ENCODE peak calls at places on chromosomes 5 and 9, in eight cellular contexts. One of them, this sample, is unnamed.

GRCh38 chr9:78014776-78015175 is 16.8 kb downstream of the GNAQ start:
- DNase-seq in left ventricle myocardium inferior: no peak
- DNase-seq in right lobe of liver: no peak
- DNase-seq in GM12864: no peak
- DNase-seq in esophagus squamous epithelium: no peak
- DNase-seq in psoas muscle: no peak
- DNase-seq in transverse colon: no peak
- DNase-seq in tibial nerve: no peak
- DNase-seq in this sample: no peak

GRCh38 chr9:20292002-20292401 is 330.3 kb downstream of the MLLT3 start:
- DNase-seq in left ventricle myocardium inferior: no peak
- DNase-seq in right lobe of liver: no peak
- DNase-seq in GM12864: no peak
- DNase-seq in esophagus squamous epithelium: no peak
- DNase-seq in psoas muscle: no peak
- DNase-seq in transverse colon: no peak
- DNase-seq in tibial nerve: no peak
- DNase-seq in this sample: no peak

GRCh38 chr5:56557198-56557597 is 258.2 kb upstream of the MAP3K1 start:
- DNase-seq in left ventricle myocardium inferior: no peak
- DNase-seq in right lobe of liver: no peak
- DNase-seq in GM12864: no peak
- DNase-seq in esophagus squamous epithelium: no peak
- DNase-seq in psoas muscle: no peak
- DNase-seq in transverse colon: no peak
- DNase-seq in tibial nerve: no peak
- DNase-seq in this sample: no peak

GRCh38 chr5:17132444-17133083 is 84.9 kb upstream of the BASP1 start:
- DNase-seq in left ventricle myocardium inferior: no peak
- DNase-seq in right lobe of liver: no peak
- DNase-seq in GM12864: no peak
- DNase-seq in esophagus squamous epithelium: no peak
- DNase-seq in psoas muscle: no peak
- DNase-seq in transverse colon: no peak
- DNase-seq in tibial nerve: no peak
- DNase-seq in this sample: no peak

GRCh38 chr5:93385665-93386064 is 195.4 kb downstream of the NR2F1-AS1 start:
- DNase-seq in left ventricle myocardium inferior: no peak
- DNase-seq in right lobe of liver: no peak
- DNase-seq in GM12864: no peak
- DNase-seq in esophagus squamous epithelium: no peak
- DNase-seq in psoas muscle: no peak
- DNase-seq in transverse colon: no peak
- DNase-seq in tibial nerve: no peak
- DNase-seq in this sample: no peak

GRCh38 chr5:1748271-1748670 is 51.4 kb downstream of the MRPL36 start:
- DNase-seq in left ventricle myocardium inferior: no peak
- DNase-seq in right lobe of liver: peak
- DNase-seq in GM12864: no peak
- DNase-seq in esophagus squamous epithelium: no peak
- DNase-seq in psoas muscle: peak
- DNase-seq in transverse colon: no peak
- DNase-seq in tibial nerve: no peak
- DNase-seq in this sample: no peak

GRCh38 chr9:23825143-23825531 is 903 bp downstream of the ELAVL2 start:
- DNase-seq in left ventricle myocardium inferior: no peak
- DNase-seq in right lobe of liver: no peak
- DNase-seq in GM12864: no peak
- DNase-seq in esophagus squamous epithelium: no peak
- DNase-seq in psoas muscle: no peak
- DNase-seq in transverse colon: no peak
- DNase-seq in tibial nerve: no peak
- DNase-seq in this sample: no peak

GRCh38 chr5:96344678-96345612 is 88.1 kb downstream of the PCSK1 start:
- DNase-seq in left ventricle myocardium inferior: no peak
- DNase-seq in right lobe of liver: no peak
- DNase-seq in GM12864: peak
- DNase-seq in esophagus squamous epithelium: no peak
- DNase-seq in psoas muscle: no peak
- DNase-seq in transverse colon: peak
- DNase-seq in tibial nerve: peak
- DNase-seq in this sample: peak

GRCh38 chr5:52269853-52270252 is 517.9 kb upstream of the ITGA1 start:
- DNase-seq in left ventricle myocardium inferior: no peak
- DNase-seq in right lobe of liver: no peak
- DNase-seq in GM12864: no peak
- DNase-seq in esophagus squamous epithelium: no peak
- DNase-seq in psoas muscle: no peak
- DNase-seq in transverse colon: no peak
- DNase-seq in tibial nerve: no peak
- DNase-seq in this sample: no peak

GRCh38 chr9:127185931-127186781 is 63.7 kb upstream of the ANGPTL2 start:
- DNase-seq in left ventricle myocardium inferior: peak
- DNase-seq in right lobe of liver: no peak
- DNase-seq in GM12864: no peak
- DNase-seq in esophagus squamous epithelium: no peak
- DNase-seq in psoas muscle: peak
- DNase-seq in transverse colon: peak
- DNase-seq in tibial nerve: peak
- DNase-seq in this sample: no peak

GRCh38 chr9:16361939-16362338 is 508.5 kb downstream of the BNC2 start:
- DNase-seq in left ventricle myocardium inferior: no peak
- DNase-seq in right lobe of liver: no peak
- DNase-seq in GM12864: no peak
- DNase-seq in esophagus squamous epithelium: no peak
- DNase-seq in psoas muscle: no peak
- DNase-seq in transverse colon: no peak
- DNase-seq in tibial nerve: no peak
- DNase-seq in this sample: no peak

GRCh38 chr9:92561374-92562329 is 25.9 kb upstream of the ECM2 start:
- DNase-seq in left ventricle myocardium inferior: no peak
- DNase-seq in right lobe of liver: no peak
- DNase-seq in GM12864: no peak
- DNase-seq in esophagus squamous epithelium: no peak
- DNase-seq in psoas muscle: no peak
- DNase-seq in transverse colon: no peak
- DNase-seq in tibial nerve: no peak
- DNase-seq in this sample: no peak

GRCh38 chr9:127308559-127309429 is 44.2 kb downstream of the GARNL3 start:
- DNase-seq in left ventricle myocardium inferior: no peak
- DNase-seq in right lobe of liver: no peak
- DNase-seq in GM12864: no peak
- DNase-seq in esophagus squamous epithelium: no peak
- DNase-seq in psoas muscle: no peak
- DNase-seq in transverse colon: no peak
- DNase-seq in tibial nerve: no peak
- DNase-seq in this sample: no peak

GRCh38 chr9:110922145-110922544 is 116.1 kb downstream of the LPAR1 start:
- DNase-seq in left ventricle myocardium inferior: no peak
- DNase-seq in right lobe of liver: no peak
- DNase-seq in GM12864: no peak
- DNase-seq in esophagus squamous epithelium: no peak
- DNase-seq in psoas muscle: no peak
- DNase-seq in transverse colon: no peak
- DNase-seq in tibial nerve: no peak
- DNase-seq in this sample: no peak

GRCh38 chr5:134125195-134126015 is 10.9 kb downstream of the TCF7 start:
- DNase-seq in left ventricle myocardium inferior: peak
- DNase-seq in right lobe of liver: no peak
- DNase-seq in GM12864: no peak
- DNase-seq in esophagus squamous epithelium: no peak
- DNase-seq in psoas muscle: peak
- DNase-seq in transverse colon: no peak
- DNase-seq in tibial nerve: peak
- DNase-seq in this sample: peak

GRCh38 chr9:108850293-108850897 is 5.4 kb downstream of the ACTL7B start:
- DNase-seq in left ventricle myocardium inferior: no peak
- DNase-seq in right lobe of liver: no peak
- DNase-seq in GM12864: no peak
- DNase-seq in esophagus squamous epithelium: no peak
- DNase-seq in psoas muscle: no peak
- DNase-seq in transverse colon: no peak
- DNase-seq in tibial nerve: no peak
- DNase-seq in this sample: no peak

GRCh38 chr9:33162721-33163311 is 4.3 kb downstream of the B4GALT1 start:
- DNase-seq in left ventricle myocardium inferior: peak
- DNase-seq in right lobe of liver: no peak
- DNase-seq in GM12864: no peak
- DNase-seq in esophagus squamous epithelium: no peak
- DNase-seq in psoas muscle: peak
- DNase-seq in transverse colon: peak
- DNase-seq in tibial nerve: peak
- DNase-seq in this sample: no peak

GRCh38 chr9:73204910-73205309 is 53.2 kb downstream of the ANXA1 start:
- DNase-seq in left ventricle myocardium inferior: no peak
- DNase-seq in right lobe of liver: no peak
- DNase-seq in GM12864: no peak
- DNase-seq in esophagus squamous epithelium: no peak
- DNase-seq in psoas muscle: no peak
- DNase-seq in transverse colon: no peak
- DNase-seq in tibial nerve: no peak
- DNase-seq in this sample: no peak

DNA sequence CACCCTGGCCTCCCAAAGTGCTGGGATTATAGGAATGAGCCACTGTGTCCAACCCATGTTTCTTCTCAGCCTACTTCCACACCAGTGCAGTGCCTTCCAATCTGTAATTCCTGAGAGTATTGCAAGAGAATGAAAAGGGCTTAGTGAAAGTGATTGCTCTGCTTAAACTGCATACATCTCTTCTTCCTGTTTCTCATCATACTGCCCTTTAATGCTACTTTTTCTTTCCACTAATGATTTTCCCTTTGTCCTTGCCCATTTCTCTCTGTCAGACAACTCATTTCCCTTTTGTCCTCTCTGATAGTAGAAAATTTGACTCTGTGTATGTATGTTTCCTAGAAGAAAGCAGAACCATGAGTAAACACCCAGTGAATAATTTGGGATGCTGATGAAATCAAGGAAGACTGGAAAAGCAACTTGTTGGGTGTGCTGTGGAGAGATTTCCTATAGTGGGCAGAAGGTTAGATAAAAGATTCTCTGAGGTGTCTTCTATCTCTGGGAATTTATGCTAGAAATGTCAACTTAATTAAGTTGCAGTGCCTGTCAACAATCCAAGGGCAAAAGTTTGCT is 102.1 kb upstream of the CHD1 start:
- DNase-seq in left ventricle myocardium inferior: no peak
- DNase-seq in right lobe of liver: no peak
- DNase-seq in GM12864: no peak
- DNase-seq in esophagus squamous epithelium: no peak
- DNase-seq in psoas muscle: no peak
- DNase-seq in transverse colon: no peak
- DNase-seq in tibial nerve: no peak
- DNase-seq in this sample: no peak
- TF ChIP-seq CTCF in left ventricle myocardium inferior: no peak
- TF ChIP-seq CTCF in right lobe of liver: no peak
- TF ChIP-seq CTCF in GM12864: no peak
- TF ChIP-seq CTCF in esophagus squamous epithelium: no peak
- TF ChIP-seq CTCF in psoas muscle: no peak
- TF ChIP-seq CTCF in transverse colon: no peak
- TF ChIP-seq CTCF in tibial nerve: no peak
- TF ChIP-seq CTCF in this sample: no peak

GRCh38 chr9:136926154-136926704 is 18.3 kb downstream of the FBXW5 start:
- DNase-seq in left ventricle myocardium inferior: no peak
- DNase-seq in right lobe of liver: no peak
- DNase-seq in GM12864: no peak
- DNase-seq in esophagus squamous epithelium: no peak
- DNase-seq in psoas muscle: no peak
- DNase-seq in transverse colon: no peak
- DNase-seq in tibial nerve: no peak
- DNase-seq in this sample: no peak
- TF ChIP-seq CTCF in left ventricle myocardium inferior: no peak
- TF ChIP-seq CTCF in right lobe of liver: no peak
- TF ChIP-seq CTCF in GM12864: peak
- TF ChIP-seq CTCF in esophagus squamous epithelium: no peak
- TF ChIP-seq CTCF in psoas muscle: no peak
- TF ChIP-seq CTCF in transverse colon: no peak
- TF ChIP-seq CTCF in tibial nerve: no peak
- TF ChIP-seq CTCF in this sample: no peak

DNA sequence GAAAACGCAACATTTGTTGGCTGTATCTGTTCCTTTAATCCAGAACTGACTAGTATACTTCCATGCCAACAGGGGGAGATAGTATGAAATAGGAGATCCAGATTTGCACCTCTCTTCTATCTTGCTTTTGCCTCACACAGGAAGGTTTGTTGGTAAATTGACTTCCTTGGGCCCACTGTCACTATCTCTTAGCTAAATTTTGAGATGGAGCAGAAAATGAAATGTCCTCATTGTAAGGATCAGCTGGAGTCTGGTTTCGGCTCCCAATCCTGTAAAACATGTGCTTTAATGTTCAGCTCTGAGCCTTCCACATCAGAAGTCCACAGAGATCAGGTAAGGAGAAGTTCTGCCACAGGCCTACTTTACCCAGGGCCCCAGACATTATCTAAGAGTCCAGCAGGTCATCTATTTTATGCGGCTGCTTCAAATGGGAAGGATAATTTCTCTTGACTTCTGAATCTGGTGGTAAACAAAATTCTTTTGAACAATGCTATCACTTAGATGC is 176.8 kb downstream of the FER start:
- DNase-seq in left ventricle myocardium inferior: no peak
- DNase-seq in right lobe of liver: no peak
- DNase-seq in GM12864: no peak
- DNase-seq in esophagus squamous epithelium: no peak
- DNase-seq in psoas muscle: no peak
- DNase-seq in transverse colon: no peak
- DNase-seq in tibial nerve: no peak
- DNase-seq in this sample: no peak
- TF ChIP-seq CTCF in left ventricle myocardium inferior: no peak
- TF ChIP-seq CTCF in right lobe of liver: no peak
- TF ChIP-seq CTCF in GM12864: peak
- TF ChIP-seq CTCF in esophagus squamous epithelium: no peak
- TF ChIP-seq CTCF in psoas muscle: no peak
- TF ChIP-seq CTCF in transverse colon: no peak
- TF ChIP-seq CTCF in tibial nerve: no peak
- TF ChIP-seq CTCF in this sample: no peak

DNA sequence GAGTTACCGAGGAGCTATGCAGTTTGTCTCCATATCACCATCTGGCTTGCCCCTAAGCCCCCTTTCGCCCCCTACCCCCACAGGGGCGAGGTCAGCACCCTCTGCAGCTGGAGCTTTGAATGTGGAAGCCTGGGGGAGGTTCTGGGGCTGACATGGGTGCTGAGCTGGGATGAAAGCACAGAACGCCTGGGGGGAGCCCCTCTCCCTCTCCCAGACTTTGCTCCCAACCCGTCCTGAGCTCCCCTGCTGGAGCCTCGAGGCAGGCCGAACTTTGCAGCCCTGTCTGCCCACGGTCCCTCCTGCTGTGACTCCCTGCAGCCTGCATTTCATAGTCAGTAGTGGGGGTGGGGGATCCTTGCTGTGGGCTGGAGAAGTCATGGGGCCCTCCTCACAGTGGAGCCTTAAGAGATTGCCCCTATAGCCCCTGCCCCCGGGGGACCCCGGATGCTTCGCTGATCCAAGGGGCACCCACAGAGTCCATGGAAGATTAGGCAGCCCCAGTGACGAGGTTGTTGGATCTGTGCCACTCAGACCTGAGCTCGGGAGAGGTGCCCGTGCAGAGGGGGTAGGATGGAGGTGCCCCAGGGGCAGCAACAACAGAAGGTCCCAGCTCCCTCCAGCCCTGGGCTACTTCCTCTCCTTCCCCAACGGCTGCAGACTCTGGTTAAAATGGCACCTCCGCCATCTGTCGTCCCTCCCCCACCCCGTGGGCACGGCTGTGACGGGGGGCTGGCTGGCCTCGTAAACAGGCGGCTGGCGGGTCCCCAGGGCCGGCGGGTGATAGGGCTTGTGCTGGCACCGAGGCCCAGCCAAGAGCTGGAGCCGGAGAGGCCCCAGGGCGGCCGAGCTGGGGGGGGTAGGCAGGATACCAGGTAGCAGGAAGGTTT is 162.0 kb downstream of the C9orf50 start:
- DNase-seq in left ventricle myocardium inferior: peak
- DNase-seq in right lobe of liver: peak
- DNase-seq in GM12864: no peak
- DNase-seq in esophagus squamous epithelium: no peak
- DNase-seq in psoas muscle: peak
- DNase-seq in transverse colon: peak
- DNase-seq in tibial nerve: no peak
- DNase-seq in this sample: no peak
- TF ChIP-seq CTCF in left ventricle myocardium inferior: no peak
- TF ChIP-seq CTCF in right lobe of liver: no peak
- TF ChIP-seq CTCF in GM12864: no peak
- TF ChIP-seq CTCF in esophagus squamous epithelium: no peak
- TF ChIP-seq CTCF in psoas muscle: no peak
- TF ChIP-seq CTCF in transverse colon: no peak
- TF ChIP-seq CTCF in tibial nerve: no peak
- TF ChIP-seq CTCF in this sample: no peak